ENCODE peak calls at places on chromosomes 11 and 22, in ten cellular contexts. One of them, this sample, is unnamed.

GRCh38 chr22:25067851-25068421 is 115.4 kb downstream of the KIAA1671 start:
- DNase-seq in nephron progenitor cell: no peak
- DNase-seq in AG09319: no peak
- DNase-seq in tibial artery: peak
- DNase-seq in body of pancreas: no peak
- DNase-seq in Caco-2: no peak
- DNase-seq in thoracic aorta: peak
- DNase-seq in adrenal gland: peak
- DNase-seq in psoas muscle: peak
- DNase-seq in A673: no peak
- DNase-seq in this sample: no peak

GRCh38 chr11:17781221-17781620 is 46.6 kb downstream of the KCNC1 start:
- DNase-seq in nephron progenitor cell: no peak
- DNase-seq in AG09319: no peak
- DNase-seq in tibial artery: no peak
- DNase-seq in body of pancreas: no peak
- DNase-seq in Caco-2: no peak
- DNase-seq in thoracic aorta: no peak
- DNase-seq in adrenal gland: no peak
- DNase-seq in psoas muscle: no peak
- DNase-seq in A673: no peak
- DNase-seq in this sample: no peak

GRCh38 chr11:101180481-101180880 is 50.9 kb upstream of the PGR start:
- DNase-seq in nephron progenitor cell: no peak
- DNase-seq in AG09319: no peak
- DNase-seq in tibial artery: no peak
- DNase-seq in body of pancreas: no peak
- DNase-seq in Caco-2: no peak
- DNase-seq in thoracic aorta: no peak
- DNase-seq in adrenal gland: no peak
- DNase-seq in psoas muscle: no peak
- DNase-seq in A673: no peak
- DNase-seq in this sample: no peak

GRCh38 chr11:124200671-124201070 is 17.5 kb downstream of the OR10D3 start:
- DNase-seq in nephron progenitor cell: no peak
- DNase-seq in AG09319: no peak
- DNase-seq in tibial artery: no peak
- DNase-seq in body of pancreas: no peak
- DNase-seq in Caco-2: no peak
- DNase-seq in thoracic aorta: no peak
- DNase-seq in adrenal gland: no peak
- DNase-seq in psoas muscle: no peak
- DNase-seq in A673: no peak
- DNase-seq in this sample: no peak

GRCh38 chr11:70882716-70883085 is 369.7 kb downstream of the SHANK2 start:
- DNase-seq in nephron progenitor cell: no peak
- DNase-seq in AG09319: no peak
- DNase-seq in tibial artery: no peak
- DNase-seq in body of pancreas: no peak
- DNase-seq in Caco-2: no peak
- DNase-seq in thoracic aorta: no peak
- DNase-seq in adrenal gland: no peak
- DNase-seq in psoas muscle: no peak
- DNase-seq in A673: no peak
- DNase-seq in this sample: no peak

GRCh38 chr11:47317078-47317828 is 35.2 kb downstream of the MYBPC3 start:
- DNase-seq in nephron progenitor cell: no peak
- DNase-seq in AG09319: no peak
- DNase-seq in tibial artery: no peak
- DNase-seq in body of pancreas: no peak
- DNase-seq in Caco-2: no peak
- DNase-seq in thoracic aorta: no peak
- DNase-seq in adrenal gland: no peak
- DNase-seq in psoas muscle: no peak
- DNase-seq in A673: peak
- DNase-seq in this sample: no peak

GRCh38 chr22:47382164-47382890 is 619.9 kb downstream of the TBC1D22A start:
- DNase-seq in nephron progenitor cell: no peak
- DNase-seq in AG09319: no peak
- DNase-seq in tibial artery: peak
- DNase-seq in body of pancreas: no peak
- DNase-seq in Caco-2: peak
- DNase-seq in thoracic aorta: no peak
- DNase-seq in adrenal gland: no peak
- DNase-seq in psoas muscle: no peak
- DNase-seq in A673: no peak
- DNase-seq in this sample: no peak

GRCh38 chr11:131514062-131514461 is 143.6 kb downstream of the NTM start:
- DNase-seq in nephron progenitor cell: no peak
- DNase-seq in AG09319: no peak
- DNase-seq in tibial artery: no peak
- DNase-seq in body of pancreas: no peak
- DNase-seq in Caco-2: no peak
- DNase-seq in thoracic aorta: no peak
- DNase-seq in adrenal gland: no peak
- DNase-seq in psoas muscle: no peak
- DNase-seq in A673: no peak
- DNase-seq in this sample: no peak

GRCh38 chr11:2327032-2327431 is 25.2 kb downstream of the TSPAN32 start:
- DNase-seq in nephron progenitor cell: no peak
- DNase-seq in AG09319: no peak
- DNase-seq in tibial artery: no peak
- DNase-seq in body of pancreas: no peak
- DNase-seq in Caco-2: no peak
- DNase-seq in thoracic aorta: no peak
- DNase-seq in adrenal gland: no peak
- DNase-seq in psoas muscle: no peak
- DNase-seq in A673: no peak
- DNase-seq in this sample: no peak
- TF ChIP-seq CTCF in nephron progenitor cell: no peak
- TF ChIP-seq CTCF in AG09319: no peak
- TF ChIP-seq CTCF in tibial artery: no peak
- TF ChIP-seq CTCF in body of pancreas: no peak
- TF ChIP-seq CTCF in Caco-2: no peak
- TF ChIP-seq CTCF in thoracic aorta: no peak
- TF ChIP-seq CTCF in adrenal gland: no peak
- TF ChIP-seq CTCF in psoas muscle: no peak
- TF ChIP-seq CTCF in A673: no peak
- TF ChIP-seq CTCF in this sample: no peak

DNA sequence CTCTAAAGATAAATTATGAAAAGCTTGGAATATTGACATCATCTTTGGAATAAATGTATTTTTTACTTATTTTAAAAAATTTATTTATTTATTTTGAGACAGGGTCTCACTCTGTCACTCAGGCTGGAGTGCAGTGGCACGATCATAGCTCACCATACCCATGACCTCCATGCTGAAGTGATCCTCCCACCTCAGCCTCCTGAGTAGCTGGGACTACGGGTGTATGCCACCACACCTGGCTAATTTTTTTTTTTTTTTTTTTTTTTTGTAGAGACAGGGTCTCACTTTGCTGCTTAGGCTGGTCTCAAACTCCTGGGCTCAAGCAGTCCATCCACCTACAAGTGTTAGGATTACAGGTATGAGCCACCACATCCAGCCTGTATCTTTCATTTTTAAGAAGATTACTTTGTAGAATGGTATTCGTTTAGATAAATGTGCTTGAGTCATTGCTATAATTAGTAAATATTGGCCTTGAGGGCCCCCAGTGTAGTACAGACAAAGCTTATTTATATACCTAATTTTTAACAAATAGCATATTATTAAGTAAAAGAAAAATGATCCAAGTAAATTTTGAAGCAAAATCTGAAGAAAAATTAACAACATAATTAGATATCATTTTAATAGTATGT is 8.5 kb downstream of the SWAP70 start:
- DNase-seq in nephron progenitor cell: no peak
- DNase-seq in AG09319: no peak
- DNase-seq in tibial artery: no peak
- DNase-seq in body of pancreas: no peak
- DNase-seq in Caco-2: no peak
- DNase-seq in thoracic aorta: no peak
- DNase-seq in adrenal gland: no peak
- DNase-seq in psoas muscle: no peak
- DNase-seq in A673: no peak
- DNase-seq in this sample: no peak
- TF ChIP-seq CTCF in nephron progenitor cell: no peak
- TF ChIP-seq CTCF in AG09319: no peak
- TF ChIP-seq CTCF in tibial artery: no peak
- TF ChIP-seq CTCF in body of pancreas: no peak
- TF ChIP-seq CTCF in Caco-2: no peak
- TF ChIP-seq CTCF in thoracic aorta: no peak
- TF ChIP-seq CTCF in adrenal gland: no peak
- TF ChIP-seq CTCF in psoas muscle: no peak
- TF ChIP-seq CTCF in A673: no peak
- TF ChIP-seq CTCF in this sample: no peak

DNA sequence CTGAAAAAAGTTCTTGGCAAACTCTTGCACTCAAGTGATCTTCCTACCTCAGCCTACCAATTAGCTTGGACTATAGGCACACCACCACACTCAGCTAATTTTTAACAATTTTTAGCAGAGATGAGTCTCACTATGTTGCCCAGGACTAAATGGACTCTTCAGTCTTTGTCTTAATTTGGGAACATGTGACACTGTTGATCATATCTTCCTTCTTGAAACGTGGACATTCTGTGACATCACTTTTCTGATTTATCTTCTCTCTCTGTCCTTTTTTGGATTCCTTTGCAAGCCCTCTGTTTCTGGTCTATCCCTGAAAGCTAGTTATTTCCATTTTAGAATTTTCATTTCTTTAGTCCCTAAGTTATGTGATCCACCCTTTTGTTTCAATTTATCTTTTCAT is 42.0 kb downstream of the RSF1 start:
- DNase-seq in nephron progenitor cell: no peak
- DNase-seq in AG09319: no peak
- DNase-seq in tibial artery: no peak
- DNase-seq in body of pancreas: no peak
- DNase-seq in Caco-2: no peak
- DNase-seq in thoracic aorta: no peak
- DNase-seq in adrenal gland: no peak
- DNase-seq in psoas muscle: no peak
- DNase-seq in A673: no peak
- DNase-seq in this sample: no peak
- TF ChIP-seq CTCF in nephron progenitor cell: no peak
- TF ChIP-seq CTCF in AG09319: no peak
- TF ChIP-seq CTCF in tibial artery: no peak
- TF ChIP-seq CTCF in body of pancreas: no peak
- TF ChIP-seq CTCF in Caco-2: no peak
- TF ChIP-seq CTCF in thoracic aorta: no peak
- TF ChIP-seq CTCF in adrenal gland: no peak
- TF ChIP-seq CTCF in psoas muscle: no peak
- TF ChIP-seq CTCF in A673: no peak
- TF ChIP-seq CTCF in this sample: no peak

GRCh38 chr11:93491941-93492340 is 51.2 kb downstream of the SMCO4 start:
- DNase-seq in nephron progenitor cell: no peak
- DNase-seq in AG09319: no peak
- DNase-seq in tibial artery: no peak
- DNase-seq in body of pancreas: no peak
- DNase-seq in Caco-2: no peak
- DNase-seq in thoracic aorta: no peak
- DNase-seq in adrenal gland: no peak
- DNase-seq in psoas muscle: no peak
- DNase-seq in A673: no peak
- DNase-seq in this sample: no peak
- TF ChIP-seq CTCF in nephron progenitor cell: no peak
- TF ChIP-seq CTCF in AG09319: no peak
- TF ChIP-seq CTCF in tibial artery: no peak
- TF ChIP-seq CTCF in body of pancreas: no peak
- TF ChIP-seq CTCF in Caco-2: no peak
- TF ChIP-seq CTCF in thoracic aorta: no peak
- TF ChIP-seq CTCF in adrenal gland: no peak
- TF ChIP-seq CTCF in psoas muscle: no peak
- TF ChIP-seq CTCF in A673: no peak
- TF ChIP-seq CTCF in this sample: no peak

GRCh38 chr11:68212421-68213134 is 518 bp downstream of the KMT5B start:
- DNase-seq in nephron progenitor cell: peak
- DNase-seq in AG09319: peak
- DNase-seq in tibial artery: peak
- DNase-seq in body of pancreas: peak
- DNase-seq in Caco-2: peak
- DNase-seq in thoracic aorta: no peak
- DNase-seq in adrenal gland: peak
- DNase-seq in psoas muscle: peak
- DNase-seq in A673: peak
- DNase-seq in this sample: peak
- TF ChIP-seq CTCF in nephron progenitor cell: no peak
- TF ChIP-seq CTCF in AG09319: no peak
- TF ChIP-seq CTCF in tibial artery: peak
- TF ChIP-seq CTCF in body of pancreas: no peak
- TF ChIP-seq CTCF in Caco-2: peak
- TF ChIP-seq CTCF in thoracic aorta: peak
- TF ChIP-seq CTCF in adrenal gland: peak
- TF ChIP-seq CTCF in psoas muscle: peak
- TF ChIP-seq CTCF in A673: no peak
- TF ChIP-seq CTCF in this sample: peak